ENCODE peak calls at places on chromosomes 5 and 9, in six cellular contexts. One of them, this sample, is unnamed. For H3K4me1, the result is how much of the 10 kb centered on the place peaks cover.

GRCh38 chr9:115604831-115605483 is 487.0 kb upstream of the TNC start:
- DNase-seq in cardiac muscle cell: no peak
- DNase-seq in CD8-positive, alpha-beta memory T cell: no peak
- DNase-seq in keratinocyte: peak
- DNase-seq in body of pancreas: no peak
- DNase-seq in GM23248: peak
- DNase-seq in this sample: no peak

GRCh38 chr9:18126776-18127175 is 347.2 kb upstream of the ADAMTSL1 start:
- DNase-seq in cardiac muscle cell: no peak
- DNase-seq in CD8-positive, alpha-beta memory T cell: no peak
- DNase-seq in keratinocyte: no peak
- DNase-seq in body of pancreas: no peak
- DNase-seq in GM23248: peak
- DNase-seq in this sample: no peak

GRCh38 chr5:172175263-172175719 is 12.7 kb downstream of the STK10 start:
- DNase-seq in cardiac muscle cell: peak
- DNase-seq in CD8-positive, alpha-beta memory T cell: peak
- DNase-seq in keratinocyte: no peak
- DNase-seq in body of pancreas: no peak
- DNase-seq in GM23248: no peak
- DNase-seq in this sample: no peak

GRCh38 chr5:157447246-157447645 is 12.8 kb upstream of the NIPAL4 start:
- DNase-seq in cardiac muscle cell: no peak
- DNase-seq in CD8-positive, alpha-beta memory T cell: no peak
- DNase-seq in keratinocyte: no peak
- DNase-seq in body of pancreas: peak
- DNase-seq in GM23248: no peak
- DNase-seq in this sample: peak

GRCh38 chr5:103060414-103060954 is 59.5 kb downstream of the GIN1 start:
- DNase-seq in cardiac muscle cell: no peak
- DNase-seq in CD8-positive, alpha-beta memory T cell: no peak
- DNase-seq in keratinocyte: no peak
- DNase-seq in body of pancreas: no peak
- DNase-seq in GM23248: no peak
- DNase-seq in this sample: no peak

GRCh38 chr9:84975926-84976325 is 306.4 kb downstream of the NTRK2 start:
- DNase-seq in cardiac muscle cell: no peak
- DNase-seq in CD8-positive, alpha-beta memory T cell: no peak
- DNase-seq in keratinocyte: no peak
- DNase-seq in body of pancreas: no peak
- DNase-seq in GM23248: no peak
- DNase-seq in this sample: no peak

GRCh38 chr5:169142264-169142970 is 158.5 kb downstream of the SLIT3 start:
- DNase-seq in cardiac muscle cell: no peak
- DNase-seq in CD8-positive, alpha-beta memory T cell: no peak
- DNase-seq in keratinocyte: no peak
- DNase-seq in body of pancreas: peak
- DNase-seq in GM23248: no peak
- DNase-seq in this sample: no peak

GRCh38 chr5:28823231-28823630 is 1784.8 kb upstream of the CDH9 start:
- DNase-seq in cardiac muscle cell: no peak
- DNase-seq in CD8-positive, alpha-beta memory T cell: no peak
- DNase-seq in keratinocyte: no peak
- DNase-seq in body of pancreas: no peak
- DNase-seq in GM23248: no peak
- DNase-seq in this sample: no peak

GRCh38 chr5:180330810-180331646 is 22.1 kb downstream of the GFPT2 start:
- DNase-seq in cardiac muscle cell: no peak
- DNase-seq in CD8-positive, alpha-beta memory T cell: no peak
- DNase-seq in keratinocyte: no peak
- DNase-seq in body of pancreas: peak
- DNase-seq in GM23248: peak
- DNase-seq in this sample: no peak

GRCh38 chr9:129497064-129497836 is 123.7 kb downstream of the C9orf50 start:
- DNase-seq in cardiac muscle cell: no peak
- DNase-seq in CD8-positive, alpha-beta memory T cell: no peak
- DNase-seq in keratinocyte: no peak
- DNase-seq in body of pancreas: peak
- DNase-seq in GM23248: peak
- DNase-seq in this sample: no peak

GRCh38 chr5:152246401-152246800 is 158.7 kb downstream of the NMUR2 start:
- DNase-seq in cardiac muscle cell: peak
- DNase-seq in CD8-positive, alpha-beta memory T cell: no peak
- DNase-seq in keratinocyte: no peak
- DNase-seq in body of pancreas: no peak
- DNase-seq in GM23248: peak
- DNase-seq in this sample: no peak

GRCh38 chr5:142830241-142831018 is 60.3 kb downstream of the ARHGAP26 start:
- DNase-seq in cardiac muscle cell: no peak
- DNase-seq in CD8-positive, alpha-beta memory T cell: no peak
- DNase-seq in keratinocyte: no peak
- DNase-seq in body of pancreas: no peak
- DNase-seq in GM23248: peak
- DNase-seq in this sample: no peak

DNA sequence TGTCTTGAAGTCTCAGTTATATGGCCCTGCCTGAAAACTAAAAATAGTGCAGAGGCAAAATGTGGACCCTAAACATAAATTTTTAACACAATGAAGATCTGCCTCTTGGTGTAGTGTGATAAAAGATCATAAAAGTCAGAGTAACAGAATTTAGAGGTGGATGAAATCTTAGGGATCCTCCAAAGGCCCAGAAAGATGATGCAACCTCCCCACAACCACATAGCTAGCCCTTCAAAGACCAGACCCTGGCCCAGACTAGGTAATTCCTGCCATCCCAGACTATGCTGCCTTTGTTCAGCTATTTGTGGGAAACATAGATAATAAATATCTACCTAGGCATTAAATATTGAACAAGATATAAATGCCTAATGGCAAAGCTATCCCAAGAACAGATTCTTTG is 15.3 kb downstream of the KLF9 start:
- DNase-seq in cardiac muscle cell: no peak
- DNase-seq in CD8-positive, alpha-beta memory T cell: no peak
- DNase-seq in keratinocyte: no peak
- DNase-seq in body of pancreas: no peak
- DNase-seq in GM23248: no peak
- DNase-seq in this sample: no peak
- H3K4me1 ChIP-seq in cardiac muscle cell: under half
- H3K4me1 ChIP-seq in CD8-positive, alpha-beta memory T cell: half or more
- H3K4me1 ChIP-seq in keratinocyte: under half
- H3K4me1 ChIP-seq in body of pancreas: half or more
- H3K4me1 ChIP-seq in GM23248: under half
- H3K4me1 ChIP-seq in this sample: under half

DNA sequence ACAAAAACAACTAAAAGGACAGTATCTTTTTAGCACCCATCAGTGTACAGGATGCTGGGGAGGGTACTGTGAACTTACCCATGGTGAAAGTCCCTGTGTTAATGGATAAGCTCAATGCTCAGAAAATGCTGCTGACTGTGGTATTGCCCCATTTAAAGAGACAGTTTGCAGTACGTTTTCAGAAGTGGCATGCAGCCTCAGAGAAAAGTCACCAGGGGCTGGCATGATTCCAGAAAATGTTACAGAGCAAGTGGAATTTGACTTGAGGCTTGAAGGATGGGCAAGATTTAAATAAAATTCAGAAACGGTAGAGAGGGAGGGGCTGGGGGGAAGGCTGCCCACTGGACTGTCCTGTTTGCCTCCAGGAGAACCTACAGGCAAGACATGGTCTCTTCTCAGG is 7.2 kb downstream of the S1PR3 start:
- DNase-seq in cardiac muscle cell: peak
- DNase-seq in CD8-positive, alpha-beta memory T cell: no peak
- DNase-seq in keratinocyte: no peak
- DNase-seq in body of pancreas: no peak
- DNase-seq in GM23248: peak
- DNase-seq in this sample: no peak
- H3K4me1 ChIP-seq in cardiac muscle cell: under half
- H3K4me1 ChIP-seq in CD8-positive, alpha-beta memory T cell: under half
- H3K4me1 ChIP-seq in keratinocyte: under half
- H3K4me1 ChIP-seq in body of pancreas: under half
- H3K4me1 ChIP-seq in GM23248: under half
- H3K4me1 ChIP-seq in this sample: under half

DNA sequence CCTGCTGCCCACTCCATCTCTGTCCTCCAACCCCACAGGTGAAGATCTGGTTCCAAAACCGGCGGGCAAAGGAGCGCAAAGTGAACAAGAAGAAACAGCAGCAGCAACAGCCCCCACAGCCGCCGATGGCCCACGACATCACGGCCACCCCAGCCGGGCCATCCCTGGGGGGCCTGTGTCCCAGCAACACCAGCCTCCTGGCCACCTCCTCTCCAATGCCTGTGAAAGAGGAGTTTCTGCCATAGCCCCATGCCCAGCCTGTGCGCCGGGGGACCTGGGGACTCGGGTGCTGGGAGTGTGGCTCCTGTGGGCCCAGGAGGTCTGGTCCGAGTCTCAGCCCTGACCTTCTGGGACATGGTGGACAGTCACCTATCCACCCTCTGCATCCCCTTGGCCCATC is 6.4 kb upstream of the SLC6A7 start:
- DNase-seq in cardiac muscle cell: no peak
- DNase-seq in CD8-positive, alpha-beta memory T cell: no peak
- DNase-seq in keratinocyte: no peak
- DNase-seq in body of pancreas: no peak
- DNase-seq in GM23248: no peak
- DNase-seq in this sample: no peak
- H3K4me1 ChIP-seq in cardiac muscle cell: under half
- H3K4me1 ChIP-seq in CD8-positive, alpha-beta memory T cell: under half
- H3K4me1 ChIP-seq in keratinocyte: under half
- H3K4me1 ChIP-seq in body of pancreas: under half
- H3K4me1 ChIP-seq in GM23248: under half
- H3K4me1 ChIP-seq in this sample: under half

GRCh38 chr9:38671372-38671731 is 48.6 kb downstream of the FAM240B start:
- DNase-seq in cardiac muscle cell: no peak
- DNase-seq in CD8-positive, alpha-beta memory T cell: no peak
- DNase-seq in keratinocyte: no peak
- DNase-seq in body of pancreas: no peak
- DNase-seq in GM23248: no peak
- DNase-seq in this sample: no peak

GRCh38 chr9:38670542-38671371 is 49.2 kb downstream of the FAM240B start:
- DNase-seq in cardiac muscle cell: no peak
- DNase-seq in CD8-positive, alpha-beta memory T cell: no peak
- DNase-seq in keratinocyte: no peak
- DNase-seq in body of pancreas: no peak
- DNase-seq in GM23248: no peak
- DNase-seq in this sample: no peak

GRCh38 chr9:38677660-38678303 is 42.2 kb downstream of the FAM240B start:
- DNase-seq in cardiac muscle cell: peak
- DNase-seq in CD8-positive, alpha-beta memory T cell: no peak
- DNase-seq in keratinocyte: no peak
- DNase-seq in body of pancreas: no peak
- DNase-seq in GM23248: no peak
- DNase-seq in this sample: no peak

GRCh38 chr9:38671748-38672147 is 48.2 kb downstream of the FAM240B start:
- DNase-seq in cardiac muscle cell: no peak
- DNase-seq in CD8-positive, alpha-beta memory T cell: no peak
- DNase-seq in keratinocyte: no peak
- DNase-seq in body of pancreas: no peak
- DNase-seq in GM23248: no peak
- DNase-seq in this sample: no peak

GRCh38 chr9:38673399-38673798 is 46.5 kb downstream of the FAM240B start:
- DNase-seq in cardiac muscle cell: no peak
- DNase-seq in CD8-positive, alpha-beta memory T cell: no peak
- DNase-seq in keratinocyte: no peak
- DNase-seq in body of pancreas: no peak
- DNase-seq in GM23248: no peak
- DNase-seq in this sample: no peak
- H3K4me1 ChIP-seq in cardiac muscle cell: under half
- H3K4me1 ChIP-seq in CD8-positive, alpha-beta memory T cell: under half
- H3K4me1 ChIP-seq in keratinocyte: under half
- H3K4me1 ChIP-seq in body of pancreas: under half
- H3K4me1 ChIP-seq in GM23248: under half
- H3K4me1 ChIP-seq in this sample: under half

DNA sequence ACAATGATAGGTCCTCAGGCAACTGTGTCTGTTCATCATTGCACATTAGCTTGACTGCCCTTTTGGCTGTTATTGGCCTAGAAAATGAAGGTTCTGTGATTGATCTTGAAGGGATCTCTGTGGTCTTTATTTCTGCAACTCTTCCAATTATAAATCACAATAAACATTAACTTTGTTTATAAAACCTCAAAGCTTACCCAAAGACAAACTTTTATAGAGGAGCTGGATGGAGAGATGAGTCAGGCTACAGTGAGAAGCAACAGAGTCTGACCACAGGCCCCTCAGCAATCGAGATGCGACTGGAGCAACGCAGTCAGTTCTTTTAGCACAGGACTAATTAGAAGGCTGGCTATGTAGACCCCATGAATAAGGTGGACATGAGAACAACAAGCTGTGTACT is 5.3 kb downstream of the MACROH2A1 start:
- DNase-seq in cardiac muscle cell: no peak
- DNase-seq in CD8-positive, alpha-beta memory T cell: no peak
- DNase-seq in keratinocyte: no peak
- DNase-seq in body of pancreas: no peak
- DNase-seq in GM23248: peak
- DNase-seq in this sample: no peak
- H3K4me1 ChIP-seq in cardiac muscle cell: half or more
- H3K4me1 ChIP-seq in CD8-positive, alpha-beta memory T cell: half or more
- H3K4me1 ChIP-seq in keratinocyte: half or more
- H3K4me1 ChIP-seq in body of pancreas: under half
- H3K4me1 ChIP-seq in GM23248: half or more
- H3K4me1 ChIP-seq in this sample: under half

DNA sequence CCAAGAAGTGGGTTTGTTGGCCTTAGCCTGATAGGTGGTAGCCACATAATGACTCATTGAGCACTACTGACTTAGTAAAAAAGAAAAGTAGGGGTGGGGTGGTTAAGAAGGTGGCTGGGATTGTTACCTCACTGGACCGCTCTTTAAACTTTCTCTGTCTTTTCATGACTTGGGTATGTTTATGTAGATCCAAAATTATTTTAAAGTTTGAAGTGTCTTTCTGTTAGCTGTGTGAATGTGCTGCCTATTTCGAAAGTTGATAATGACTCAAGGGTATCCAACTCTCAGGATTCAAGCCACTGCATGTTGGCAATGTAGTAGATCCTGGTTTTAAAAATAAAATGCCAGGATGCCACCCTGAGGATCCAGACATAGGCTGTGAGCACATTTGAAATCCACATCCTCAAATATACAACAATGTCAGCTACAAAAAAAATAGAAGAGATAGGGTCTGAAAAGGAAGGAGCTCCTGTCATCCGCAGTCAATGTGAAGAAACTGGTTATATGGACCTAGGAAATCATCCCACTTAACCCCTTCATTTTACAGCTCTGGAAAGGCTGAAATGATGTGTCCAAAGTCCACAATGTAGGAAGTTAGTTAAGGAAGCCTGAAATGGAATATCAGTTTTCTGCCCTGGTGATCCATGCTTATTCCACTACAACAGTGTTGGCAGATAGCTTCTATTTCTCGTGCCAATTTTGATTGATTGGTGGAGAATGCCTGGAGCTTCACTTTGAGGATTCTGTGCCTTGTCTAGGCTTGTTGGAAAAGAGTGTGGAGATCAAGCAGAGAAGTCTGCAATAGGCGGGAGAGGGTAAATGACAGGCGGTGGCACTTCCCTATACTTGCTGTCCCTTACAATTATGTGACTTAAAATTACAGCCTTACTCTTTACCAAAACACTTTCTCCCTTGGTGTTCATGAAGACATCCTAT is 23.4 kb downstream of the ZNF462 start:
- DNase-seq in cardiac muscle cell: no peak
- DNase-seq in CD8-positive, alpha-beta memory T cell: no peak
- DNase-seq in keratinocyte: peak
- DNase-seq in body of pancreas: no peak
- DNase-seq in GM23248: peak
- DNase-seq in this sample: no peak
- H3K4me1 ChIP-seq in cardiac muscle cell: under half
- H3K4me1 ChIP-seq in CD8-positive, alpha-beta memory T cell: under half
- H3K4me1 ChIP-seq in keratinocyte: half or more
- H3K4me1 ChIP-seq in body of pancreas: under half
- H3K4me1 ChIP-seq in GM23248: under half
- H3K4me1 ChIP-seq in this sample: under half

This sample was measured in HAP-1.